ENCODE peak calls at places on chromosomes 11 and 22, in four cellular contexts. One of them, this sample, is unnamed.

GRCh38 chr22:23696326-23696851 is 5.6 kb downstream of the RGL4 start:
- DNase-seq in thyroid gland: no peak
- DNase-seq in cardiac fibroblast: peak; percentile 39
- DNase-seq in GM12865: peak; percentile 85
- DNase-seq in this sample: peak; percentile 70

GRCh38 chr22:38924197-38924952 is 33.0 kb upstream of the APOBEC3A start:
- DNase-seq in thyroid gland: peak; percentile 94
- DNase-seq in GM12865: no peak
- DNase-seq in cardiac fibroblast: peak; percentile 94
- DNase-seq in this sample: peak; percentile 90

GRCh38 chr22:33119044-33119443 is 60.9 kb upstream of the SYN3 start:
- DNase-seq in GM12865: no peak
- DNase-seq in cardiac fibroblast: no peak
- DNase-seq in thyroid gland: no peak
- DNase-seq in this sample: no peak

GRCh38 chr11:57648791-57649735 is 649 bp downstream of the YPEL4 start:
- DNase-seq in cardiac fibroblast: peak; percentile 38
- DNase-seq in thyroid gland: no peak
- DNase-seq in GM12865: no peak
- DNase-seq in this sample: peak; percentile 42

GRCh38 chr11:629237-629583 is 2.2 kb upstream of the SCT start:
- DNase-seq in GM12865: peak; percentile 82
- DNase-seq in thyroid gland: no peak
- DNase-seq in cardiac fibroblast: no peak
- DNase-seq in this sample: no peak

GRCh38 chr11:19753451-19754041 is 40.9 kb downstream of the NAV2 start:
- DNase-seq in thyroid gland: peak; percentile 85
- DNase-seq in cardiac fibroblast: no peak
- DNase-seq in GM12865: no peak
- DNase-seq in this sample: no peak

GRCh38 chr11:33055361-33055760 is 16.0 kb downstream of the TCP11L1 start:
- DNase-seq in cardiac fibroblast: no peak
- DNase-seq in thyroid gland: no peak
- DNase-seq in GM12865: no peak
- DNase-seq in this sample: no peak

GRCh38 chr11:57406337-57406904 is 16.0 kb upstream of the PRG2 start:
- DNase-seq in cardiac fibroblast: peak; percentile 46
- DNase-seq in GM12865: peak; percentile 58
- DNase-seq in thyroid gland: no peak
- DNase-seq in this sample: peak; percentile 29

GRCh38 chr22:18156878-18157713 is 7.1 kb downstream of the USP18 start:
- DNase-seq in GM12865: peak; percentile 43
- DNase-seq in cardiac fibroblast: peak; percentile 81
- DNase-seq in thyroid gland: peak; percentile 66
- DNase-seq in this sample: peak; percentile 92

DNA sequence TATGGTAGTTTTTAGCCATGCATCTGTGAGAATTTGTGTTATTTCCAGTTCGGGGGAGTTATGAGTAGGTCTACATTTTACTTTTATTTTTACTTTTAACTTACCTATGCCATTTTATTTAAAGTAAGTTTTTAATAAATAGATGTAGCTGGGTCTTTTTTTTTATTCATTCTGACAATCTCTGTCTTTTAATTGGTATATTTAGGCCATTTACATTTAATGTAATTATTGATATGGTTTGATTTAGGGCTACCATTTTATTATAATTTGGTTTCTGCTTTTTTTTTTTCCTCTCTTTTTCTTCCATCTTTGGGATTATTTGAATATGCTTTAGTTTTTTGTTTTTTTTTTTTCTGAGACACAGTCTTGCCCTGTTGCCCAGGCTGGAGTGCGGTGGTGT is 1.9 kb downstream of the SWAP70 start:
- DNase-seq in thyroid gland: no peak
- DNase-seq in GM12865: no peak
- DNase-seq in cardiac fibroblast: no peak
- DNase-seq in this sample: no peak
- H3K4me3 ChIP-seq in thyroid gland: no peak overlapping the region
- H3K4me3 ChIP-seq in GM12865: peak overlapping the region; percentile 64
- H3K4me3 ChIP-seq in cardiac fibroblast: peak overlapping the region; percentile 95
- H3K4me3 ChIP-seq in this sample: peak overlapping the region; percentile 97

GRCh38 chr22:19766235-19766505 is 5.6 kb downstream of the TBX1 start:
- DNase-seq in cardiac fibroblast: no peak
- DNase-seq in thyroid gland: no peak
- DNase-seq in GM12865: no peak
- DNase-seq in this sample: no peak

GRCh38 chr22:19764636-19765476 is 4.3 kb downstream of the TBX1 start:
- DNase-seq in thyroid gland: no peak
- DNase-seq in GM12865: no peak
- DNase-seq in cardiac fibroblast: no peak
- DNase-seq in this sample: no peak

GRCh38 chr22:19767427-19768380 is 7.1 kb downstream of the TBX1 start:
- DNase-seq in cardiac fibroblast: no peak
- DNase-seq in thyroid gland: peak; percentile 38
- DNase-seq in GM12865: no peak
- DNase-seq in this sample: no peak

GRCh38 chr22:19765477-19766234 is 5.1 kb downstream of the TBX1 start:
- DNase-seq in cardiac fibroblast: no peak
- DNase-seq in thyroid gland: no peak
- DNase-seq in GM12865: no peak
- DNase-seq in this sample: no peak

DNA sequence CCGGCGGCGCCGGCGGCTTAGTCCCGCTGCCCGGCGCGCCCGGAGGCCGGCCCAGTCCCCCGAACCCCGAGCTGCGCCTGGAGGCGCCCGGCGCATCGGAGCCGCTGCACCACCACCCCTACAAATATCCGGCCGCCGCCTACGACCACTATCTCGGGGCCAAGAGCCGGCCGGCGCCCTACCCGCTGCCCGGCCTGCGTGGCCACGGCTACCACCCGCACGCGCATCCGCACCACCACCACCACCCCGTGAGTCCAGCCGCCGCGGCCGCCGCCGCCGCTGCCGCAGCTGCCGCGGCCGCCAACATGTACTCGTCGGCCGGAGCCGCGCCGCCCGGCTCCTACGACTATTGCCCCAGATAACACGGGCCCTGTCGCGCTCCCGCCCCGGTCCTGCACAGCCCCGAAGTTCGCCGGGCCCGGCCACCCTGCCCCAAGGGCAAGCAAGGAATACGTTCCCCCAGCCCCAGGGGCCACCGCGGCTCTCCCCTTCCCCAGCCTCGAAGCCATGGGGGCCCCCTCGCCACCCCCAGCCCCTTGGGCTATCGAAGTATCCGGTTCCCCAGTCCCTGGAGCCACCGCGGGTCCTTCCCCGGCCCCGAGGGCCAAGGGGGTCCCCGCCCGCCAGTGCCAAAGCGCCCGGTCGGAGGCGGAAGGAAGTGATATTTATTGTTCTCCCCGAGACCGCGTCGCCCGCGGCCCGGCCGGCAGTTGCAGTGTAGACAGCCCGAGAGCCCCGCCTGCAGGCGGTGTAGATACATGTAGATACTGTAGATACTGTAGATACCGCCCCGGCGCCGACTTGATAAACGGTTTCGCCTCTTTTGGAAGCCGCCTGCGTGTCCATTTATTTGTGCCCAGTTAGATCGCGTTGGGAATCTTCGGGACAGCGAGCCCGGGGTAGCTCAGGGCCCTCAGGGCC is 6.2 kb downstream of the TBX1 start:
- DNase-seq in GM12865: peak; percentile 34
- DNase-seq in cardiac fibroblast: no peak
- DNase-seq in thyroid gland: peak; percentile 28
- DNase-seq in this sample: no peak
- TF ChIP-seq CTCF in GM12865: peak; percentile 17
- TF ChIP-seq CTCF in cardiac fibroblast: peak; percentile 29
- TF ChIP-seq CTCF in thyroid gland: no peak
- TF ChIP-seq CTCF in this sample: peak; percentile 4

GRCh38 chr11:35418847-35419712 is at the start of gene SLC1A2:
- DNase-seq in cardiac fibroblast: peak; percentile 31
- DNase-seq in thyroid gland: no peak
- DNase-seq in GM12865: no peak
- DNase-seq in this sample: peak; percentile 13
- H3K4me3 ChIP-seq in cardiac fibroblast: peak within 1 kb of the TSS; percentile 47
- H3K4me3 ChIP-seq in thyroid gland: no peak within 1 kb of the TSS
- H3K4me3 ChIP-seq in GM12865: no peak within 1 kb of the TSS
- H3K4me3 ChIP-seq in this sample: peak within 1 kb of the TSS; percentile 37

GRCh38 chr11:17714870-17715269 is 4.5 kb upstream of the MYOD1 start:
- DNase-seq in thyroid gland: no peak
- DNase-seq in cardiac fibroblast: no peak
- DNase-seq in GM12865: no peak
- DNase-seq in this sample: no peak
- TF ChIP-seq CTCF in thyroid gland: no peak
- TF ChIP-seq CTCF in cardiac fibroblast: no peak
- TF ChIP-seq CTCF in GM12865: no peak
- TF ChIP-seq CTCF in this sample: no peak

GRCh38 chr11:84648413-84648812 is 978.7 kb downstream of the DLG2 start:
- DNase-seq in thyroid gland: no peak
- DNase-seq in GM12865: no peak
- DNase-seq in cardiac fibroblast: no peak
- DNase-seq in this sample: no peak
- H3K4me3 ChIP-seq in thyroid gland: no peak overlapping the region
- H3K4me3 ChIP-seq in GM12865: no peak overlapping the region
- H3K4me3 ChIP-seq in cardiac fibroblast: no peak overlapping the region
- H3K4me3 ChIP-seq in this sample: no peak overlapping the region

GRCh38 chr11:62034045-62034355 is 66.6 kb upstream of the FTH1 start:
- DNase-seq in thyroid gland: no peak
- DNase-seq in GM12865: no peak
- DNase-seq in cardiac fibroblast: no peak
- DNase-seq in this sample: no peak
- TF ChIP-seq CTCF in thyroid gland: no peak
- TF ChIP-seq CTCF in GM12865: no peak
- TF ChIP-seq CTCF in cardiac fibroblast: no peak
- TF ChIP-seq CTCF in this sample: no peak

GRCh38 chr11:75268626-75269366 is 28.2 kb downstream of the TPBGL start:
- DNase-seq in thyroid gland: no peak
- DNase-seq in GM12865: no peak
- DNase-seq in cardiac fibroblast: no peak
- DNase-seq in this sample: no peak
- H3K4me3 ChIP-seq in thyroid gland: no peak overlapping the region
- H3K4me3 ChIP-seq in GM12865: no peak overlapping the region
- H3K4me3 ChIP-seq in cardiac fibroblast: no peak overlapping the region
- H3K4me3 ChIP-seq in this sample: no peak overlapping the region

GRCh38 chr11:43580735-43581369 is 99.7 kb upstream of the HSD17B12 start:
- DNase-seq in GM12865: no peak
- DNase-seq in cardiac fibroblast: peak; percentile 10
- DNase-seq in thyroid gland: no peak
- DNase-seq in this sample: no peak

GRCh38 chr11:43577566-43578264 is 102.8 kb upstream of the HSD17B12 start:
- DNase-seq in cardiac fibroblast: no peak
- DNase-seq in GM12865: no peak
- DNase-seq in thyroid gland: no peak
- DNase-seq in this sample: no peak

GRCh38 chr11:43578346-43579170 is 102.0 kb upstream of the HSD17B12 start:
- DNase-seq in cardiac fibroblast: peak; percentile 15
- DNase-seq in thyroid gland: no peak
- DNase-seq in GM12865: no peak
- DNase-seq in this sample: peak; percentile 39

GRCh38 chr11:43579919-43580276 is 100.6 kb upstream of the HSD17B12 start:
- DNase-seq in cardiac fibroblast: no peak
- DNase-seq in GM12865: no peak
- DNase-seq in thyroid gland: no peak
- DNase-seq in this sample: no peak

DNA sequence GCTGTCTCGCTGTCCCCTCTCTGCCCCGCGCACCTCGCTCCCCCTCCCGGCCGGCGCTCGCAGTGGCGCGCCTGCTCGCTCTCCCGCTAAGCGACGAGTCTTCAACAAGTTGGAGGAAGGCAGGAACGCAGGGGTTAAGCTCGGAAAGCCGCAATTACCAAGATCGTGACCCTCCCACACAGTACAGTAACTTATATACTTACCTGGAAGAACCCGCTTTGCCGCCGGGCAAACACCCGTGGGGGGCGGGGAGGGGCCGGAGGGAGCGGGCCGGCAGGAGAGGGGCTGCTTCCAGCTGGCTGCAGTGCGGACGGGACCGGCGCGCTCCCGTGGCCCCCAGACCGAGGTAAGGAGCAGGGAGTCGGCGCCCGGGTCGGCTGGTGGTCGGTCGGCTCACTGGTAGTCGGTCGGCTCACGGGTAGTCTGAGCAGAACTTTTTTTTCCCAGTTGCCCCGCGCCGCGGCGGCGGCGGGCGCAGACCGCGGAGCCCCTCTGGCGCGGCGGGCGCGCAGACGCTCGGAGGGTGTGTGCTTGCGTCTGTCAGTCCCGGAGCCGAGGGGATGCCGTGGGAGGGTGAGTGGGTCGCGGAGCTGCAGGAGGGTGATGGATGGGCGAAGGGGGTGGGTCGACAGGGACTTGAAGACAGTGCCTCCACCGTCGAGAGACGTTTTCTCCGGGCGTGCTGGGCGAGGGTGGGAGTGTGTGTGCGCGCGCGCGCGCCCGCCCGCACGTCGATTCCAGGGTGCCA is 101.2 kb upstream of the HSD17B12 start:
- DNase-seq in GM12865: peak; percentile 46
- DNase-seq in thyroid gland: no peak
- DNase-seq in cardiac fibroblast: peak; percentile 21
- DNase-seq in this sample: peak; percentile 28
- TF ChIP-seq CTCF in GM12865: peak; percentile 35
- TF ChIP-seq CTCF in thyroid gland: peak; percentile 21
- TF ChIP-seq CTCF in cardiac fibroblast: peak; percentile 63
- TF ChIP-seq CTCF in this sample: peak; percentile 35

GRCh38 chr11:67262731-67263675 is 3.3 kb upstream of the GRK2 start:
- DNase-seq in cardiac fibroblast: peak; percentile 84
- DNase-seq in thyroid gland: peak; percentile 82
- DNase-seq in GM12865: peak; percentile 85
- DNase-seq in this sample: peak; percentile 82

GRCh38 chr11:67260406-67260805 is 5.9 kb upstream of the GRK2 start:
- DNase-seq in GM12865: no peak
- DNase-seq in thyroid gland: no peak
- DNase-seq in cardiac fibroblast: no peak
- DNase-seq in this sample: no peak

GRCh38 chr11:67264260-67264659 is 2.0 kb upstream of the GRK2 start:
- DNase-seq in thyroid gland: no peak
- DNase-seq in GM12865: no peak
- DNase-seq in cardiac fibroblast: no peak
- DNase-seq in this sample: no peak

GRCh38 chr11:67261942-67262681 is 4.2 kb upstream of the GRK2 start:
- DNase-seq in GM12865: no peak
- DNase-seq in cardiac fibroblast: no peak
- DNase-seq in thyroid gland: no peak
- DNase-seq in this sample: no peak

GRCh38 chr11:67261635-67261941 is 4.7 kb upstream of the GRK2 start:
- DNase-seq in thyroid gland: no peak
- DNase-seq in GM12865: no peak
- DNase-seq in cardiac fibroblast: no peak
- DNase-seq in this sample: no peak
- H3K4me3 ChIP-seq in thyroid gland: no peak overlapping the region
- H3K4me3 ChIP-seq in GM12865: no peak overlapping the region
- H3K4me3 ChIP-seq in cardiac fibroblast: peak overlapping the region; percentile 45
- H3K4me3 ChIP-seq in this sample: peak overlapping the region; percentile 42

DNA sequence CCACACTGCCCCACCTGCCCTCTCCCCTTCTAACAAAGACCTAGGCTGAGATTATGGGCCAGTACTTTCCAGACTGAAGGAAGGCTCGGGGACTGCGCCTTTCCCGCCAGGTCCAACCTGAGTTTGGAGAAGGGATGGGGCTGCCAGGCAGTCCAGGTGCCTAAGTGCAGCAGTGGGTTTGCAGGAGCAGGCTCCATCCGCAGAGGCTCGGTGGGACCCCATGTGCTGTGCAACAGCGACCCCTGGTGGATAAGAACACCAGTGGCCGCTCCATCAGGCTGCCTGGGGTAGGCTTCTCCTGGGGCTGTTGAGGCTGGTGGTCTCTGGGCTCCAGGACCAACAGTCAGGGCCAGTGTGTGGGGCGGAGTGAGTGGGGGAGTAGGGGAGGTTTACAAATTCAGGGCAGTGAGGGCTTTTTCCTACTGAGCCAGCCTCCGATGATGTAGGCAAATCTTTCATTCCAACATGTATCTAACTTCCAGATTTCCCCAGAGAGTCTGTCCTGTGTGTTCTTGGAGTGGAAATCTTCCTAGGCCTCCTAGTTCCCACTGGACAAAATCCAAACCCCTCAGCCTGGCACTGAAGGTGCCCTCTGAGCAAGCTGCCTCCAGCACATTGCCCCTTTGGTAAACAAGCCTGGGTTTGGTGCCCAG is 94.0 kb downstream of the INSC start:
- DNase-seq in thyroid gland: peak; percentile 65
- DNase-seq in GM12865: peak; percentile 72
- DNase-seq in cardiac fibroblast: peak; percentile 72
- DNase-seq in this sample: peak; percentile 73
- TF ChIP-seq CTCF in thyroid gland: peak; percentile 90
- TF ChIP-seq CTCF in GM12865: peak; percentile 92
- TF ChIP-seq CTCF in cardiac fibroblast: peak; percentile 89
- TF ChIP-seq CTCF in this sample: peak; percentile 89